ENCODE peak calls at places on chromosomes 13 and 19, in seven cellular contexts. K is upper lobe of right lung; X is CD8-positive, alpha-beta T cell; I is osteoblast; O is tibial artery; J is neural progenitor cell; L is right lobe of liver. B is an unnamed sample.

GRCh38 chr19:14147797-14148605 is 11.6 kb upstream of the ASF1B start:
- DNase-seq in K (peak; percentile 85), X (peak; percentile 61), I (peak; percentile 99), O (peak; percentile 85), J (peak; percentile 86), L (no peak), B (peak; percentile 90)

GRCh38 chr19:23554548-23554947 is 132.5 kb downstream of the ZNF675 start:
- DNase-seq in K (no peak), X (no peak), I (no peak), O (no peak), J (no peak), L (no peak), B (no peak)

GRCh38 chr13:76971215-76971614 is 20.7 kb upstream of the CLN5 start:
- DNase-seq in K (no peak), X (no peak), I (no peak), O (no peak), J (no peak), L (no peak), B (no peak)

GRCh38 chr19:10713317-10713716 is 4.6 kb upstream of the DNM2 start:
- DNase-seq in K (no peak), X (no peak), I (peak; percentile 26), O (no peak), J (no peak), L (no peak), B (no peak)

GRCh38 chr19:35846038-35846668 is 6.2 kb downstream of the NPHS1 start:
- DNase-seq in K (no peak), X (no peak), I (peak; percentile 72), O (no peak), J (peak; percentile 35), L (no peak), B (no peak)

GRCh38 chr13:43057653-43058317 is 34.4 kb downstream of the DNAJC15 start:
- DNase-seq in K (no peak), X (peak; percentile 55), I (no peak), O (no peak), J (peak; percentile 35), L (no peak), B (no peak)

GRCh38 chr13:30466841-30467252 is 1.1 kb upstream of the HMGB1 start:
- DNase-seq in K (no peak), X (no peak), I (peak; percentile 70), O (no peak), J (no peak), L (no peak), B (no peak)

GRCh38 chr13:44648392-44649117 is 72.4 kb upstream of the TSC22D1 start:
- DNase-seq in K (no peak), X (no peak), I (peak; percentile 68), O (no peak), J (no peak), L (no peak), B (no peak)

GRCh38 chr13:38872693-38873092 is 117.9 kb downstream of the STOML3 start:
- DNase-seq in K (no peak), X (peak; percentile 29), I (no peak), O (no peak), J (peak; percentile 76), L (no peak), B (no peak)

GRCh38 chr13:64538711-64539110 is 2691.4 kb downstream of the PCDH9 start:
- DNase-seq in K (no peak), X (no peak), I (no peak), O (no peak), J (no peak), L (no peak), B (no peak)

GRCh38 chr19:35195822-35196221 is 32.7 kb downstream of the FAM187B start:
- DNase-seq in K (no peak), X (no peak), I (peak; percentile 1), O (no peak), J (no peak), L (no peak), B (no peak)

GRCh38 chr19:40193587-40193849 is 2.3 kb downstream of the MAP3K10 start:
- DNase-seq in K (no peak), X (no peak), I (no peak), O (no peak), J (no peak), L (no peak), B (no peak)

GRCh38 chr19:35449347-35450043 is 1.4 kb downstream of the FFAR2 start:
- DNase-seq in K (no peak), X (no peak), I (no peak), O (no peak), J (no peak), L (peak; percentile 53), B (no peak)

GRCh38 chr13:22596157-22596863 is 584.5 kb upstream of the SGCG start:
- DNase-seq in K (no peak), X (no peak), I (no peak), O (no peak), J (no peak), L (no peak), B (no peak)

GRCh38 chr13:113514844-113515243 is 24.3 kb upstream of the DCUN1D2 start:
- DNase-seq in K (no peak), X (no peak), I (no peak), O (no peak), J (no peak), L (no peak), B (no peak)

GRCh38 chr13:50255639-50256038 is 240.4 kb downstream of the KCNRG start:
- DNase-seq in K (no peak), X (no peak), I (no peak), O (no peak), J (no peak), L (no peak), B (no peak)

GRCh38 chr19:50198431-50199253 is 4.8 kb upstream of the MYH14 start:
- DNase-seq in K (no peak), X (no peak), I (no peak), O (no peak), J (no peak), L (no peak), B (no peak)

GRCh38 chr19:35249848-35250711 is 1.3 kb downstream of the LSR start:
- DNase-seq in K (peak; percentile 61), X (no peak), I (peak; percentile 78), O (peak; percentile 61), J (no peak), L (peak; percentile 74), B (peak; percentile 69)

GRCh38 chr19:37333457-37333856 is 37.4 kb upstream of the ZNF527 start:
- DNase-seq in K (no peak), X (no peak), I (no peak), O (no peak), J (no peak), L (no peak), B (no peak)

GRCh38 chr19:42420055-42420544 is 7.1 kb downstream of the LIPE start:
- DNase-seq in K (peak; percentile 78), X (peak; percentile 77), I (peak; percentile 94), O (no peak), J (peak; percentile 66), L (no peak), B (no peak)

GRCh38 chr19:51094696-51095279 is 12.1 kb upstream of the KLK14 start:
- DNase-seq in K (no peak), X (peak; percentile 41), I (peak; percentile 84), O (no peak), J (peak; percentile 84), L (peak; percentile 50), B (no peak)

GRCh38 chr19:30799854-30800755 is 427.9 kb downstream of the ZNF536 start:
- DNase-seq in K (peak; percentile 74), X (no peak), I (no peak), O (no peak), J (peak; percentile 80), L (peak; percentile 64), B (no peak)

GRCh38 chr19:48963371-48964204 is 1.5 kb upstream of the FTL start:
- DNase-seq in K (peak; percentile 91), X (peak; percentile 60), I (peak; percentile 95), O (peak; percentile 90), J (peak; percentile 73), L (peak; percentile 93), B (peak; percentile 93)

GRCh38 chr19:48964205-48965032 is 690 bp upstream of the FTL start:
- DNase-seq in K (no peak), X (no peak), I (peak; percentile 92), O (peak; percentile 75), J (peak; percentile 31), L (peak; percentile 72), B (peak; percentile 64)

GRCh38 chr19:48966541-48967345 is 1.6 kb downstream of the FTL start:
- DNase-seq in K (no peak), X (no peak), I (peak; percentile 15), O (no peak), J (peak; percentile 79), L (no peak), B (no peak)

GRCh38 chr19:48965806-48966540 is 864 bp downstream of the FTL start:
- DNase-seq in K (peak; percentile 92), X (peak; percentile 85), I (peak; percentile 87), O (peak; percentile 94), J (peak; percentile 95), L (peak; percentile 82), B (peak; percentile 96)

GRCh38 chr19:48965033-48965805 is at the start of gene FTL:
- DNase-seq in K (peak; percentile 99), X (peak; percentile 83), I (peak; percentile 99), O (peak; percentile 99), J (peak; percentile 95), L (peak; percentile 99), B (peak; percentile 99)
- H3K27ac ChIP-seq in K (peak within 1 kb of the TSS; percentile 95), X (peak within 1 kb of the TSS; percentile 90), I (peak within 1 kb of the TSS; percentile 91), O (peak within 1 kb of the TSS; percentile 88), J (no peak within 1 kb of the TSS), L (peak within 1 kb of the TSS; percentile 99), B (peak within 1 kb of the TSS; percentile 80)

GRCh38 chr19:7789447-7789846 is 26.4 kb downstream of the CLEC4M start:
- DNase-seq in K (no peak), X (peak; percentile 36), I (no peak), O (no peak), J (peak; percentile 39), L (no peak), B (no peak)

GRCh38 chr19:7788933-7789323 is 25.9 kb downstream of the CLEC4M start:
- DNase-seq in K (no peak), X (no peak), I (no peak), O (no peak), J (no peak), L (no peak), B (no peak)

GRCh38 chr19:7788178-7788932 is 25.3 kb downstream of the CLEC4M start:
- DNase-seq in K (no peak), X (no peak), I (no peak), O (no peak), J (peak; percentile 62), L (peak; percentile 52), B (no peak)

GRCh38 chr19:7787141-7787540 is 24.1 kb downstream of the CLEC4M start:
- DNase-seq in K (no peak), X (no peak), I (no peak), O (no peak), J (no peak), L (no peak), B (no peak)

GRCh38 chr19:7787602-7788177 is 24.6 kb downstream of the CLEC4M start:
- DNase-seq in K (no peak), X (no peak), I (no peak), O (no peak), J (no peak), L (no peak), B (no peak)
- H3K4me3 ChIP-seq in K (peak overlapping the region; percentile 30), X (no peak overlapping the region), I (no peak overlapping the region), O (no peak overlapping the region), J (peak overlapping the region; percentile 33), L (no peak overlapping the region), B (no peak overlapping the region)

GRCh38 chr19:1929051-1929742 is 11.8 kb upstream of the CSNK1G2 start:
- DNase-seq in K (peak; percentile 91), X (peak; percentile 92), I (peak; percentile 98), O (peak; percentile 83), J (peak; percentile 93), L (peak; percentile 82), B (peak; percentile 86)
- H3K4me1 ChIP-seq in K (peaks cover 8% of the 10 kb centered on the region), X (peaks cover 21% of the 10 kb centered on the region), I (peaks cover 9% of the 10 kb centered on the region), O (peaks cover 16% of the 10 kb centered on the region), J (no peaks in the 10 kb centered on the region), L (peaks cover 6% of the 10 kb centered on the region), B (no peaks in the 10 kb centered on the region)

GRCh38 chr19:55658846-55659459 is 4.1 kb downstream of the U2AF2 start:
- DNase-seq in K (no peak), X (no peak), I (peak; percentile 23), O (no peak), J (no peak), L (no peak), B (no peak)
- H3K27ac ChIP-seq in K (no peak overlapping the region), X (no peak overlapping the region), I (peak overlapping the region; percentile 56), O (no peak overlapping the region), J (no peak overlapping the region), L (no peak overlapping the region), B (no peak overlapping the region)